ENCODE peak calls at places on chromosome 16, in four cellular contexts. X, V, M and Z are unnamed samples.

GRCh38 chr16:70381604-70382342 is 35.1 kb downstream of the DDX19A start:
- DNase-seq in X (no peak), V (no peak), M (no peak), Z (no peak)

GRCh38 chr16:16014329-16015224 is 65.2 kb downstream of the ABCC1 start:
- DNase-seq in X (peak; percentile 70), V (peak; percentile 61), M (no peak), Z (no peak)

GRCh38 chr16:56848056-56848936 is 16.7 kb upstream of the SLC12A3 start:
- DNase-seq in X (no peak), V (peak; percentile 89), M (no peak), Z (no peak)

GRCh38 chr16:64398795-64399194 is 723.1 kb downstream of the CDH11 start:
- DNase-seq in X (no peak), V (no peak), M (no peak), Z (no peak)

GRCh38 chr16:84371553-84371865 is 3.2 kb downstream of the ATP2C2 start:
- DNase-seq in X (no peak), V (no peak), M (no peak), Z (no peak)

GRCh38 chr16:27400751-27401620 is 988 bp upstream of the IL21R start:
- DNase-seq in X (no peak), V (peak; percentile 67), M (no peak), Z (peak; percentile 47)

GRCh38 chr16:287298-287811 is 4.4 kb downstream of the PDIA2 start:
- DNase-seq in X (no peak), V (peak; percentile 18), M (no peak), Z (peak; percentile 33)

GRCh38 chr16:73025506-73026131 is 22.3 kb downstream of the ZFHX3 start:
- DNase-seq in X (no peak), V (no peak), M (no peak), Z (no peak)

GRCh38 chr16:56013962-56014552 is 138.9 kb upstream of the CES5A start:
- DNase-seq in X (peak; percentile 44), V (peak; percentile 17), M (no peak), Z (peak; percentile 27)

GRCh38 chr16:85983606-85984005 is 84.6 kb downstream of the IRF8 start:
- DNase-seq in X (no peak), V (no peak), M (no peak), Z (no peak)

GRCh38 chr16:3950343-3951193 is 70.1 kb upstream of the CREBBP start:
- DNase-seq in X (peak; percentile 86), V (peak; percentile 30), M (no peak), Z (no peak)

GRCh38 chr16:3865241-3865640 is 15.3 kb downstream of the CREBBP start:
- DNase-seq in X (no peak), V (no peak), M (no peak), Z (no peak)